ENCODE peak calls at places on chromosomes 12 and 14, in six cellular contexts. I, E, G, H, Y and J are unnamed samples.

GRCh38 chr14:104138891-104139459 is 588 bp downstream of the KIF26A start:
- DNase-seq in I (no peak), E (no peak), G (no peak), H (no peak), Y (no peak), J (no peak)

GRCh38 chr12:113862570-113863454 is 103.3 kb downstream of the RBM19 start:
- DNase-seq in I (no peak), E (no peak), G (peak; percentile 7), H (no peak), Y (no peak), J (no peak)

GRCh38 chr12:131468206-131468605 is 242.7 kb upstream of the SFSWAP start:
- DNase-seq in I (no peak), E (no peak), G (no peak), H (no peak), Y (no peak), J (no peak)

GRCh38 chr12:115183752-115184151 is 499.8 kb upstream of the TBX3 start:
- DNase-seq in I (no peak), E (no peak), G (no peak), H (no peak), Y (no peak), J (no peak)

GRCh38 chr12:116955382-116956021 is 44.8 kb downstream of the FBXW8 start:
- DNase-seq in I (no peak), E (peak; percentile 59), G (no peak), H (no peak), Y (no peak), J (no peak)

GRCh38 chr14:84496677-84497076 is 1033.3 kb upstream of the FLRT2 start:
- DNase-seq in I (no peak), E (no peak), G (no peak), H (no peak), Y (no peak), J (no peak)

GRCh38 chr12:6832125-6832524 is 3.9 kb downstream of the P3H3 start:
- DNase-seq in I (no peak), E (no peak), G (no peak), H (no peak), Y (no peak), J (no peak)

GRCh38 chr14:65658202-65658601 is 245.7 kb downstream of the FUT8 start:
- DNase-seq in I (no peak), E (no peak), G (no peak), H (no peak), Y (no peak), J (no peak)

GRCh38 chr14:59389936-59390335 is 75.2 kb downstream of the GPR135 start:
- DNase-seq in I (no peak), E (no peak), G (no peak), H (no peak), Y (no peak), J (no peak)

GRCh38 chr12:98352835-98353234 is 162.6 kb upstream of the TMPO start:
- DNase-seq in I (no peak), E (no peak), G (no peak), H (no peak), Y (no peak), J (no peak)

GRCh38 chr14:20498622-20499021 is 6.7 kb upstream of the RNASE10 start:
- DNase-seq in I (no peak), E (no peak), G (no peak), H (no peak), Y (no peak), J (no peak)

GRCh38 chr12:89988156-89988555 is 279.5 kb upstream of the ATP2B1 start:
- DNase-seq in I (no peak), E (no peak), G (no peak), H (no peak), Y (no peak), J (no peak)

GRCh38 chr12:2160043-2160442 is 107.3 kb downstream of the CACNA1C start:
- DNase-seq in I (no peak), E (peak; percentile 59), G (no peak), H (no peak), Y (peak; percentile 5), J (no peak)

GRCh38 chr12:72349491-72349890 is 77.3 kb downstream of the TRHDE start:
- DNase-seq in I (no peak), E (no peak), G (no peak), H (no peak), Y (no peak), J (no peak)

GRCh38 chr14:91728616-91729183 is 3.2 kb downstream of the CATSPERB start:
- DNase-seq in I (no peak), E (no peak), G (no peak), H (no peak), Y (no peak), J (no peak)